ENCODE peak calls at places on chromosome 10, in ten cellular contexts. H is adipocyte, S is H9, L is neuronal stem cell, N is fibroblast of lung, K is GM23248, C is SK-N-SH, F is MM.1S, U is mesenchymal stem cell, I is H1. Q is an unnamed sample.

GRCh38 chr10:45441239-45441638 is 67.2 kb downstream of the ALOX5 start:
- DNase-seq in U (no peak), F (no peak), N (no peak), L (no peak), H (no peak), C (no peak), I (no peak), K (no peak), S (no peak), Q (no peak)

GRCh38 chr10:33546031-33546430 is 211.6 kb upstream of the NRP1 start:
- DNase-seq in L (no peak), F (no peak), N (no peak), S (no peak), I (no peak), H (no peak), U (no peak), C (no peak), K (no peak), Q (no peak)

GRCh38 chr10:111102381-111102973 is 25.6 kb downstream of the ADRA2A start:
- DNase-seq in S (no peak), L (no peak), K (no peak), F (no peak), C (no peak), H (no peak), U (no peak), N (no peak), I (no peak), Q (no peak)

GRCh38 chr10:98846787-98847186 is 388.9 kb downstream of the HPSE2 start:
- DNase-seq in C (no peak), S (no peak), H (no peak), U (no peak), N (no peak), L (no peak), K (no peak), F (no peak), I (no peak), Q (no peak)

GRCh38 chr10:67836972-67837371 is 1.0 kb downstream of the DNAJC12 start:
- DNase-seq in S (no peak), K (no peak), F (no peak), C (no peak), L (no peak), I (no peak), N (no peak), U (no peak), H (no peak), Q (no peak)

GRCh38 chr10:72011016-72011415 is 46.8 kb downstream of the CHST3 start:
- DNase-seq in U (no peak), F (no peak), K (no peak), S (no peak), I (no peak), N (no peak), L (no peak), H (no peak), C (no peak), Q (no peak)

GRCh38 chr10:19730071-19730470 is 86.2 kb upstream of the PLXDC2 start:
- DNase-seq in L (no peak), N (peak), F (no peak), H (peak), K (peak), U (peak), I (no peak), C (no peak), S (no peak), Q (no peak)

GRCh38 chr10:120587061-120587460 is 130.0 kb downstream of the PLPP4 start:
- DNase-seq in U (no peak), H (no peak), F (no peak), I (no peak), C (no peak), K (no peak), N (no peak), S (no peak), L (no peak), Q (no peak)

GRCh38 chr10:19918800-19919199 is 102.6 kb downstream of the PLXDC2 start:
- DNase-seq in U (peak), H (no peak), N (peak), F (no peak), C (no peak), L (no peak), S (no peak), K (peak), I (no peak), Q (no peak)

GRCh38 chr10:298033-298432 is 162.8 kb downstream of the ZMYND11 start:
- DNase-seq in H (no peak), I (no peak), K (no peak), F (no peak), C (no peak), S (no peak), U (no peak), N (no peak), L (no peak), Q (no peak)

GRCh38 chr10:74969530-74969929 is 141.9 kb upstream of the SAMD8 start:
- DNase-seq in L (no peak), N (no peak), K (no peak), I (no peak), U (no peak), S (no peak), H (no peak), F (no peak), C (no peak), Q (no peak)

GRCh38 chr10:29634105-29634504 is 666 bp downstream of the SVIL start:
- DNase-seq in U (no peak), N (no peak), H (no peak), S (no peak), L (no peak), I (no peak), K (no peak), C (no peak), F (no peak), Q (no peak)

GRCh38 chr10:38038107-38038931 is 27.8 kb downstream of the ZNF33A start:
- DNase-seq in U (peak), S (no peak), H (peak), K (no peak), C (no peak), N (no peak), I (no peak), L (no peak), F (peak), Q (no peak)

GRCh38 chr10:22552888-22553378 is 161.4 kb downstream of the PIP4K2A start:
- DNase-seq in L (no peak), H (peak), K (peak), I (no peak), N (peak), F (no peak), S (no peak), U (peak), C (no peak), Q (no peak)

GRCh38 chr10:73819025-73819424 is 7.6 kb upstream of the NDST2 start:
- DNase-seq in F (no peak), U (no peak), C (no peak), I (no peak), K (no peak), N (no peak), S (no peak), H (no peak), L (no peak), Q (no peak)

GRCh38 chr10:97788552-97789442 is 17.0 kb upstream of the SFRP5 start:
- DNase-seq in F (no peak), H (no peak), S (no peak), I (no peak), U (no peak), C (peak), N (peak), L (no peak), K (no peak), Q (no peak)

GRCh38 chr10:110872145-110872983 is 636 bp downstream of the PDCD4 start:
- DNase-seq in N (peak), F (peak), H (peak), K (peak), C (peak), L (peak), I (peak), S (peak), U (peak), Q (peak)

GRCh38 chr10:71757450-71757918 is 15.8 kb downstream of the VSIR start:
- DNase-seq in L (no peak), N (peak), S (peak), F (no peak), C (peak), U (no peak), K (no peak), H (no peak), I (no peak), Q (no peak)

GRCh38 chr10:97278491-97278989 is 13.9 kb downstream of the ARHGAP19 start:
- DNase-seq in C (peak), I (no peak), U (peak), S (no peak), L (no peak), N (peak), F (peak), K (peak), H (peak), Q (no peak)

GRCh38 chr10:90222939-90223338 is 521.5 kb downstream of the KIF20B start:
- DNase-seq in L (no peak), S (no peak), U (no peak), H (no peak), N (peak), K (no peak), C (no peak), F (no peak), I (no peak), Q (no peak)
- H3K9ac ChIP-seq in L (no peak), S (no peak), U (no peak), H (no peak), N (no peak), K (no peak), C (no peak), F (no peak), I (no peak), Q (no peak)

DNA sequence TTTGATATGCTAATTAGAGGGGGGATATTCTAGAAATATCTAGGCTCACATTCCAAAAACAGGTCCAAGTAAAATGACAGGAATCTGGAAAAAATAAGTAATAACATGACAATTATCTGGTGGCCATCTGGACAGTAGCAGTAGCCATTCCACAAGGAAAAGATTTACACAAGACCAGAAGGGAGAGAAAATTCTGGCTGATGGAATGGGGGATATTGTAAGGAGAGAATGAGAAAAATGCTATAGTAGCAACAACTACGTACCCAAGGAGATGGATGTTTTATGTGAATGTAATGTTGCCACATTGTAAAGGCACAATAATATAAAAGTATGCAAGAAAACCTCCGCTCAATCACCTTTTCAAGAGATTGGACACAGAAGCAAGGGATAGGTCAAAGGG is 5.4 kb downstream of the MYOF start:
- DNase-seq in N (no peak), I (no peak), C (no peak), S (no peak), K (no peak), H (no peak), U (no peak), L (no peak), F (no peak), Q (no peak)
- H3K9ac ChIP-seq in N (no peak), I (no peak), C (peak), S (no peak), K (peak), H (peak), U (peak), L (no peak), F (no peak), Q (no peak)

DNA sequence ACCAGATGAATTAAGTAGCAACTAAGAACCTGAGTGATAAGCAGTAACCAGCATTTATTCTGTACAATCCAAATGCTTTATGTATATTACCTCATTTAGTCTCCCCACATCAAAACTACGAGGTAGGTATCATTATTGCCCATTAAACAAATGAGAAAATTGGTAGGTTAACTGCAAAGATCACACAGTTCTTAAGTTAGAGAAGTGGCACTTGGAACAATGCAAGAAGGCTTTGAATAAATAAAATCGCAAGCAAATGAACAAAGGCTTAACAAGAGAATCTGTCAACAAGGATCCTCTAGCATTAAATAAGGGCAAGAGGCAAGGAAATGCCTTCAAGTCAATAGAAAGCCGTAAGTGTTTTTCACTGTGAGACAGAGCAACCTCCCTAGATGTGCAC is 70.2 kb downstream of the USP6NL start:
- DNase-seq in C (no peak), S (no peak), I (no peak), H (no peak), U (no peak), K (no peak), F (no peak), N (no peak), L (no peak), Q (no peak)
- H3K9ac ChIP-seq in C (no peak), S (no peak), I (no peak), H (no peak), U (no peak), K (no peak), F (no peak), N (no peak), L (no peak), Q (no peak)

GRCh38 chr10:60952846-60953220 is 8.8 kb upstream of the RHOBTB1 start:
- DNase-seq in S (no peak), F (no peak), K (no peak), N (no peak), U (no peak), I (no peak), H (no peak), L (no peak), C (no peak), Q (no peak)
- H3K9ac ChIP-seq in S (no peak), F (no peak), K (no peak), N (no peak), U (no peak), I (no peak), H (no peak), L (no peak), C (no peak), Q (no peak)

DNA sequence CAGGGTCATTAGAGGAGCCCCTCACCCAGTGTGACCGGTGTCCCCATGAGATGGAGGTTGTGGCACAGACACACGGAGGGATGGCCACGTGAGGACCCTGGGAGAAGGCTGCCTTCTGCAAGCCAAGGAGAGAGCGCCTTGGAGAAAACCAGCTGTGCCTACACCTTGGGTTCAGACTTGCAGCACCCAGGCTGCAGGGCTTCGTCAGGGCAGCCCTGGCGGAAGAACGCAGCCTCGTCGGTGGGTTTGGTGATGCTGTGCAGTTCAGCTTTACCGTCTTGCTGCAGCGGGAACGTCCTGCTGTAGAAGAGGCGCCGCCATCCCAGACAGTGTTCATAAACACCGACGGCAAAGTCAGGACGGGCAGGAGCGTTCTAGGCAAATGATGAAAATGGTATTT is 89.3 kb downstream of the MGMT start:
- DNase-seq in N (no peak), K (no peak), L (no peak), H (no peak), S (no peak), C (no peak), F (no peak), U (no peak), I (no peak), Q (no peak)
- H3K9ac ChIP-seq in N (no peak), K (no peak), L (no peak), H (no peak), S (no peak), C (no peak), F (no peak), U (no peak), I (no peak), Q (no peak)

Q was measured in NT2/D1.